ENCODE peak calls at places on chromosomes 16 and 17, in six cellular contexts. C, M, E, O, X and B are unnamed samples.

GRCh38 chr16:53435066-53435688 is 906 bp downstream of the RBL2 start:
- DNase-seq in E (peak), O (peak), C (peak), M (peak), X (peak), B (peak)

GRCh38 chr17:60164697-60165096 is 14.9 kb downstream of the CA4 start:
- DNase-seq in X (no peak), E (no peak), C (no peak), M (peak), O (no peak), B (no peak)

GRCh38 chr17:7824021-7824924 is 9.7 kb upstream of the KDM6B start:
- DNase-seq in C (no peak), O (no peak), E (no peak), X (no peak), M (no peak), B (no peak)

GRCh38 chr16:82231021-82231787 is 61.2 kb upstream of the MPHOSPH6 start:
- DNase-seq in X (no peak), O (no peak), M (no peak), C (no peak), E (no peak), B (no peak)

GRCh38 chr17:31523862-31524730 is 132.6 kb downstream of the RAB11FIP4 start:
- DNase-seq in E (no peak), M (no peak), C (no peak), O (no peak), X (no peak), B (no peak)

GRCh38 chr16:1918312-1918889 is at the start of gene HS3ST6:
- DNase-seq in M (no peak), X (no peak), E (no peak), C (no peak), O (no peak), B (no peak)

GRCh38 chr17:61755668-61756067 is 107.7 kb downstream of the BRIP1 start:
- DNase-seq in E (no peak), M (no peak), O (no peak), X (no peak), C (no peak), B (no peak)

GRCh38 chr17:1252203-1252608 is 18.0 kb upstream of the BHLHA9 start:
- DNase-seq in M (no peak), X (no peak), E (peak), O (no peak), C (no peak), B (no peak)

GRCh38 chr16:83706394-83706793 is 101.4 kb upstream of the HSBP1 start:
- DNase-seq in C (no peak), O (no peak), X (no peak), M (no peak), E (no peak), B (peak)

GRCh38 chr17:38605852-38606645 is at the start of gene SRCIN1:
- DNase-seq in C (no peak), X (no peak), M (peak), E (peak), O (peak), B (no peak)

GRCh38 chr16:79564594-79565210 is 35.8 kb downstream of the MAF start:
- DNase-seq in M (no peak), O (no peak), X (no peak), E (no peak), C (no peak), B (peak)

GRCh38 chr17:45740553-45741330 is 43.4 kb upstream of the CRHR1 start:
- DNase-seq in X (no peak), E (no peak), C (peak), M (no peak), O (no peak), B (no peak)

DNA sequence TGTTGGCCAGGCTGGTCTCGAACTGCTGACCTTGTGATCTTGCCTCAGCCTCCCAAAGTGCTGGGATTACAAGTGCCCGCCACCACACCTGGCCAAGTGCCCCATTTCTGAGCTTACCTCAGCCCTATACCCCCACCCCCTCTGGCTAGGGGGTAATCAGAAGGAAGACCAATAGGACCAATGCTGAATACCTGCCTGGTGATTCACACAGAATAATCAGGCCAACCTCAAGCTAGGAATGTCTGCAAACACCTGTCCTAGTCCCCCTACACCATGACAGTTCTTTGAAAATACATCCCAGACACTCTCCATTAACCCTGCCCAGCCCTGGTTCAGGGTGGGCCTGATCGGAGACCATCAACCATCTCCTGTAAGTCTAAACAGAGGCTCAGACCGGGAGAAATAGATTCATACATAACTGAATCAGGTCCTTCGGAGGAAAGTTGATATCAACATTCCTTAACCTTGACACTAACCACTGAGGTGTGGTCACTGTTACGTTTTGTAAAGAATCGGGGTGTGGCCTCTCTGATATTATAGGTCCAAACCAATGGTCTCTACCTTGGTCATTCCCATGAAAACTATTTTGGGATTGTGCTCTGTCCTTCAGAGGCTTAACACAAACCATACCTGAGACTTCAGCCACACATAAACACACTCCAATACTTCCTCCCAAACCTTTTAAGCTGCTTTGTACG is 130.8 kb downstream of the GAS7 start:
- DNase-seq in E (no peak), X (no peak), O (peak), M (no peak), C (no peak), B (no peak)
- TF ChIP-seq CTCF in E (no peak), X (no peak), O (no peak), M (no peak), C (no peak), B (no peak)

DNA sequence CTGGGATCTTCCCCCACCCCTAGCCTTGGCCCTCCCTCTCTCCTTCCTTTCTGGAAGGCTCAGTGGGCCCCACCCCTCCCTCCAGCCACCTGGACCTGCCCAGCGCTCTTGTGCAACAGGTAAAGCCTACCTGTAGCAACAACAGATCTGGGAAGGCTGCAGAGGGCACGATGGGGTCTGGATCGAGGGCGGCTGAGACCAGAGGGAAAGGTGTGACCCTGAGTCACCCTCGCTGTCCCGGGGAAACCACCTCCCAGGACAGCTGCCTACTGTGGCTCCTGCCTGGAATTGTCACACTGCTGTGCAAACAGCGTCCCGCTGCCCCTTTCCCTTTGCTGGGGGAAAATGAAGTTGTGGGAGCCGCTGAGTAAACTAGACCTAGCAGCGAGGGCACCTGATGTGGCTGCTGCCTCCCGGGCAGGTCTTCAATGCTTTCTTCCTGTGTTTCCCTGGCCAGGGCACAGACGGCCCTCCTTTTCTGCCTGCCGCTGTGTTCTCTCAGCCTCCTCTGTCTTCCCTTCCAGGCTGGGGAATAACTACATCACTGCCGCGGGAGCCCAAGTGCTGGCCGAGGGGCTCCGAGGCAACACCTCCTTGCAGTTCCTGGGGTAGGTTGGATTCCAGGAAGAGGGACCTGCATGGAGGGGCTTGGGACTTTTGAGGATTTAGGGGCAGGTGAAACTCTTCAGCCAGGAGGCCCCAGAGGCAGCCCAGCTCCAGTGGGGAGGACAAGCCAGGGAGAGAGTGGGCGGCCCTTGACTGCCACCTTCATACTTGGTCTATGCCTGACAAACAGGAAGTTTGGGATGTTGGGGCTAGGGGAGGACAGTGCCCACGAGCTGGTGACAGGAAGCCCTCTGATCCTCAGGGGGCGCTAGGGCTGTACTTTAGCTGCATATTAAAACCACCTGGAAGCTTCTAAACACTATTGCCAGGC is 22.2 kb upstream of the CYLD start:
- DNase-seq in E (no peak), M (no peak), C (no peak), X (no peak), O (no peak), B (no peak)
- H3K4me3 ChIP-seq in E (no peak), M (no peak), C (no peak), X (no peak), O (no peak), B (no peak)

GRCh38 chr17:11144358-11145233 is 96.4 kb upstream of the SHISA6 start:
- DNase-seq in C (no peak), O (no peak), E (no peak), M (peak), X (no peak), B (no peak)
- TF ChIP-seq CTCF in C (peak), O (no peak), E (peak), M (peak), X (peak), B (peak)

GRCh38 chr16:642189-643049 is 791 bp downstream of the MCRIP2 start:
- DNase-seq in E (peak), O (peak), C (peak), X (no peak), M (peak), B (no peak)

GRCh38 chr16:643050-643368 is 1.4 kb downstream of the MCRIP2 start:
- DNase-seq in O (no peak), X (no peak), E (no peak), C (no peak), M (no peak), B (no peak)

GRCh38 chr16:641326-642188 is at the start of gene MCRIP2:
- DNase-seq in M (peak), X (peak), C (peak), O (peak), E (peak), B (no peak)

GRCh38 chr16:638836-639235 is 2.7 kb upstream of the METTL26 start:
- DNase-seq in C (no peak), O (no peak), X (no peak), E (no peak), M (no peak), B (no peak)

GRCh38 chr16:640614-641013 is 1.0 kb upstream of the MCRIP2 start:
- DNase-seq in C (no peak), X (no peak), M (no peak), E (no peak), O (no peak), B (no peak)
- H3K4me3 ChIP-seq in C (no peak), X (no peak), M (no peak), E (no peak), O (no peak), B (peak)

GRCh38 chr17:82929011-82929622 is 89.3 kb upstream of the ZNF750 start:
- DNase-seq in M (peak), X (no peak), C (no peak), E (no peak), O (no peak), B (no peak)
- TF ChIP-seq CTCF in M (no peak), X (no peak), C (no peak), E (no peak), O (no peak), B (no peak)

DNA sequence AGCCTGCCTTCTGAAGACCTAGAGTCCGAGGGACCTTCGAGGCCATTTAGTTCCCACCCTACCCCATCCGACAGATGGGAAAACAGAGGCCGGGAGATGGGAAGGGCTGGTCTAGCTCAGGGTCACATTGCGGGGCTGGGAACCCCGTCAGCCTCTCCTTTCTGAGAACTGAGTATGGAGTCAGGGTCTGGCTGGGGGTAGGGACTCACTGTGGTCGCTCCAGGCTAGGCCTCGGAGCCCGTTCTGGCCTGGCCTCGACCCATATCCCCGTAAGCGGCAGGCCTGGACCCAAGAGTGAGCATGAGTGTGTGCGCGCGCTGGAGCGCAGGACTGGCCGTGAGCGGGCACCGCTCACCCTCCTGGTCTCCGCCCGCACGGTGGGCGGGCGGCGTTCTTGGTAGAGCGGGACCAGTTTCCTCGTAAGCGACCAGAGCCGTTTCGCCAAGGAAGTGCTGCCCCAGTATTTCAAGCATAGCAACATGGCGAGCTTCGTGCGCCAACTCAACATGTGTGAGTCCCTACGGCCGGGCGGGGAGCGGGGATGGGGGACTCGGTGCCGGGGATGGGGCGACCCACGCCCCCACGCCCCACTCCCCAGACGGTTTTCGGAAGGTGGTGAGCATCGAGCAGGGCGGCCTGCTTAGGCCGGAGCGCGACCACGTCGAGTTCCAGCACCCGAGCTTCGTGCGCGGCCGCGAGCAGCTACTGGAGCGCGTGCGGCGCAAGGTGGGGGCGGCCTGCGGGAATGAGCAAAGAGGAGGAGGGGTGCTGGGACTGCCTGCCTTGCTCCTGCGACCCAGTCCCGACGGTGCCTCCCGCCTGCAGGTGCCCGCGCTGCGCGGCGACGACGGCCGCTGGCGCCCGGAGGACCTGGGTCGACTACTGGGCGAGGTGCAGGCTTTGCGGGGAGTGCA is 833 bp downstream of the HSF4 start:
- DNase-seq in O (peak), E (no peak), C (no peak), X (no peak), M (peak), B (no peak)
- H3K4me3 ChIP-seq in O (no peak), E (peak), C (peak), X (peak), M (no peak), B (peak)

DNA sequence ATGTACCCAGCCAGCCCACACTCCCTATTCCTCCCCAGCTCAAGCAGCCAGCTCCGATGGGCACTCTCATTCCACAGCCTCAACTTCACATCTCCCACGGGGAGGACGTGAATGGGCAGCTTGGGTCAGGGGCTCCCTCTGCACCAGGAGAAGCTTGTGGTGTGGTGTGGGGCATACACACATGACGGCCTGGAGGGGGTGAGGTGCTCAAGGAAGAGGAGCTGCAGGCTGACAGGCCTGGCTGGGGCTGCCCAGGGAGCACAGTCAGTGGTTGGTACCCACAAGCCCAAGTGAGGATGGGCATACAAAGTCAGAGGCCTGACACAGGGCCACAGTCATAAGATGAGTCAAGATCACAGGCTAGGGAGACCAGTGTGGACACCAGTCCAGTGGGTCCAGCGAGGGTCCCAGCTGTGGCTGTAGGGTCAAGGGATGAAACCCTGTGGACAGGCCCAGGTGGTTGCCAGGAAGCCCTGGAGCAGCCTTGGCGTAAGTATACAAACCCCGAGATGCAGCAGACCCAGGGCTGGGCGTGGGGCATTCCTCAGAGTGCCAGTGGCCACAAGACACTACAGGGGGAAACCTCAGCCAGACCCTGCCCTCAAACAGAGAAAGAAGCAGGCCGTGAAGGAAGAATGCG is 4.4 kb downstream of the DRC3 start:
- DNase-seq in E (no peak), O (no peak), X (no peak), M (no peak), C (no peak), B (no peak)
- TF ChIP-seq CTCF in E (no peak), O (no peak), X (no peak), M (no peak), C (no peak), B (no peak)

DNA sequence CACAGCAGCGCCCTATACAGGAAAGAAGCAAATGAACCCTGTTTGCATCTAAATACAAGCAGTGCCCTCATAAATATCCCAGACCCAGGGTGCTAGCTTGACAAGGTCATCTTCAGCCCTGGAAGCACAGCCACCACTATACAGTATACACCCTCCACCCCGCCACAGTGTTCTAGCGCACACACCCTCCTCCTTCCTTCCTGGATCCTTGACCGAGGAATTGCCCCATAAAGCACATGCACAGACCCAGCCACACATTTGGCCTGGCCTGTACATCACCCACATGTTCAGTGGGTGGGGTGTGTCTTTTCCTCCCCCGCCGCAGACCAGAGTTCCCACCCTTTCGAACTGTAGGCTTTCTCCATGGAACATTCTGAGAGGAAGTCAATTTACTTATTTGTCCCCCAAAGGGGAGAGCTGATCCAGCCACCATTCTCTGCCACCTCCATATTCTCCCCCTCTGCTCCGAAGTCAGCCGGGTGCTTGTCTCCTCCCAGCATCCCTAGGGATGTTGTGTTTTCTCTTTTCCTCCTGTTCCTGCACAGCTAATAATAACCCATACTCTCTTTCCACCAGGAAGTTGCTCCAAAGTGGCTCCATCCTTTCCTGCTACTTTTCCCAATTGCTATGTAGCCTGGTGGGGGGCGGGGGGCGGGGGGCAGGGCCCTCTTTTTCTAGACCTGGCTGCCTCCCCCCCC is 6.6 kb downstream of the ABI3 start:
- DNase-seq in E (peak), X (peak), M (peak), O (no peak), C (peak), B (no peak)
- H3K4me3 ChIP-seq in E (no peak), X (no peak), M (no peak), O (no peak), C (no peak), B (no peak)